ENCODE peak calls at places on chromosomes 16 and 17, in four cellular contexts. Z is NCI-H2081, T is brain microvascular endothelial cell, W is OCI-M1. L is an unnamed sample.

GRCh38 chr17:78640700-78641099 is 63.5 kb upstream of the DNAH17 start:
- DNase-seq in Z (no peak), T (no peak), W (no peak), L (no peak)

GRCh38 chr17:77049440-77049839 is 91.3 kb upstream of the SEC14L1 start:
- DNase-seq in Z (peak; percentile 39), T (no peak), W (no peak), L (no peak)

GRCh38 chr16:14321542-14321941 is 250.4 kb downstream of the MRTFB start:
- DNase-seq in Z (no peak), T (no peak), W (peak; percentile 18), L (peak; percentile 97)

GRCh38 chr16:57335361-57335760 is 23.2 kb upstream of the CCL22 start:
- DNase-seq in Z (no peak), T (no peak), W (no peak), L (no peak)

GRCh38 chr17:78993241-78993956 is 13.7 kb upstream of the LGALS3BP start:
- DNase-seq in Z (peak; percentile 34), T (peak; percentile 32), W (peak; percentile 63), L (peak; percentile 83)

GRCh38 chr17:49553676-49554335 is 21.9 kb upstream of the NXPH3 start:
- DNase-seq in Z (no peak), T (no peak), W (no peak), L (no peak)

GRCh38 chr16:4263504-4264436 is 9.1 kb downstream of the TFAP4 start:
- DNase-seq in Z (no peak), T (peak; percentile 22), W (peak; percentile 6), L (peak; percentile 86)

GRCh38 chr17:42194133-42194899 is at the start of gene GHDC:
- DNase-seq in Z (peak; percentile 85), T (peak; percentile 57), W (peak; percentile 91), L (peak; percentile 95)

GRCh38 chr17:36614974-36615373 is 13.6 kb downstream of the MRM1 start:
- DNase-seq in Z (no peak), T (no peak), W (no peak), L (no peak)

GRCh38 chr17:59391026-59391425 is 59.6 kb downstream of the YPEL2 start:
- DNase-seq in Z (no peak), T (no peak), W (no peak), L (no peak)

GRCh38 chr17:27380551-27380950 is 75.7 kb upstream of the KSR1 start:
- DNase-seq in Z (no peak), T (no peak), W (no peak), L (no peak)

GRCh38 chr17:7897773-7898172 is 9.2 kb downstream of the CHD3 start:
- DNase-seq in Z (no peak), T (peak; percentile 42), W (peak; percentile 77), L (no peak)

GRCh38 chr16:86910146-86910805 is 331.9 kb downstream of the FOXL1 start:
- DNase-seq in Z (no peak), T (no peak), W (no peak), L (no peak)

GRCh38 chr17:38789185-38789584 is 10.2 kb downstream of the PIP4K2B start:
- DNase-seq in Z (no peak), T (no peak), W (no peak), L (no peak)